ENCODE peak calls at places on chromosomes 7 and 10, in four cellular contexts. C, U, K and N are unnamed samples.

GRCh38 chr10:33735463-33735862 is 401.0 kb upstream of the NRP1 start:
- DNase-seq in C (no peak), U (no peak), K (no peak), N (no peak)

GRCh38 chr7:96501318-96501717 is 179.4 kb upstream of the SLC25A13 start:
- DNase-seq in C (no peak), U (no peak), K (no peak), N (no peak)

GRCh38 chr7:103593691-103594090 is 147.7 kb upstream of the SLC26A5 start:
- DNase-seq in C (no peak), U (no peak), K (no peak), N (no peak)

GRCh38 chr7:43585521-43585920 is 2.6 kb downstream of the STK17A start:
- DNase-seq in C (no peak), U (no peak), K (no peak), N (no peak)

GRCh38 chr10:56449770-56450169 is 88.7 kb upstream of the ZWINT start:
- DNase-seq in C (no peak), U (no peak), K (no peak), N (no peak)

GRCh38 chr7:27156901-27157716 is 634 bp upstream of the HOXA7 start:
- DNase-seq in C (no peak), U (no peak), K (no peak), N (no peak)

GRCh38 chr7:33892945-33893344 is 12.4 kb upstream of the BMPER start:
- DNase-seq in C (no peak), U (no peak), K (no peak), N (no peak)

GRCh38 chr10:3068201-3068967 is 1.0 kb downstream of the PFKP start:
- DNase-seq in C (peak), U (peak), K (peak), N (peak)

GRCh38 chr7:143384148-143384547 is 3.0 kb downstream of the ZYX start:
- DNase-seq in C (no peak), U (peak), K (no peak), N (no peak)

GRCh38 chr7:329691-330281 is 39.8 kb downstream of the FOXL3 start:
- DNase-seq in C (no peak), U (no peak), K (no peak), N (no peak)

GRCh38 chr10:96919785-96920425 is 87.8 kb downstream of the LCOR start:
- DNase-seq in C (no peak), U (no peak), K (no peak), N (no peak)

GRCh38 chr10:86192147-86192546 is 174.4 kb downstream of the GRID1 start:
- DNase-seq in C (no peak), U (peak), K (no peak), N (no peak)